ENCODE peak calls at places on chromosomes 2 and 18, in five cellular contexts. B, Y, H, Z and E are unnamed samples.

GRCh38 chr2:58891828-58892366 is 650.8 kb upstream of the FANCL start:
- DNase-seq in Z (no peak), Y (no peak), B (no peak), H (no peak), E (no peak)

GRCh38 chr2:138432971-138433370 is 68.6 kb upstream of the SPOPL start:
- DNase-seq in B (no peak), Z (no peak), Y (no peak), H (no peak), E (no peak)

GRCh38 chr18:45974088-45974536 is 7.0 kb upstream of the EPG5 start:
- DNase-seq in H (peak; percentile 75), Y (peak; percentile 59), B (peak; percentile 95), Z (peak; percentile 83), E (peak; percentile 62)

GRCh38 chr2:109195193-109196045 is 66.4 kb downstream of the SH3RF3 start:
- DNase-seq in B (no peak), Z (no peak), H (no peak), Y (no peak), E (no peak)

GRCh38 chr18:50989711-50990110 is 21.9 kb downstream of the ELAC1 start:
- DNase-seq in Z (no peak), H (no peak), Y (no peak), B (no peak), E (no peak)

GRCh38 chr2:105732096-105732495 is 12.6 kb upstream of the NCK2 start:
- DNase-seq in Z (no peak), B (no peak), H (no peak), Y (no peak), E (no peak)

GRCh38 chr18:61817086-61817485 is 75.7 kb downstream of the RNF152 start:
- DNase-seq in B (no peak), H (peak; percentile 19), Y (no peak), Z (no peak), E (no peak)

GRCh38 chr2:132623096-132623839 is 46.7 kb downstream of the LYPD1 start:
- DNase-seq in Y (no peak), H (peak; percentile 33), B (peak; percentile 62), Z (no peak), E (no peak)

GRCh38 chr2:96140941-96141623 is 2.8 kb upstream of the ASTL start:
- DNase-seq in H (no peak), Z (no peak), B (no peak), Y (no peak), E (no peak)

GRCh38 chr2:1584691-1585485 is 159.4 kb downstream of the PXDN start:
- DNase-seq in B (no peak), H (no peak), Z (no peak), Y (no peak), E (no peak)

GRCh38 chr2:215579809-215580208 is 143.9 kb upstream of the FN1 start:
- DNase-seq in Y (no peak), B (no peak), H (peak; percentile 61), Z (no peak), E (no peak)

GRCh38 chr2:111071480-111072143 is 49.1 kb upstream of the BCL2L11 start:
- DNase-seq in B (no peak), Y (no peak), H (peak; percentile 89), Z (no peak), E (no peak)

GRCh38 chr2:128623776-128624424 is 305.2 kb upstream of the HS6ST1 start:
- DNase-seq in B (peak; percentile 74), Z (no peak), Y (peak; percentile 14), H (peak; percentile 57), E (no peak)

GRCh38 chr18:3796434-3796833 is 346.5 kb downstream of the TGIF1 start:
- DNase-seq in Z (no peak), H (no peak), Y (no peak), B (no peak), E (no peak)

GRCh38 chr2:215517391-215517790 is 81.5 kb upstream of the FN1 start:
- DNase-seq in B (no peak), Y (no peak), H (peak; percentile 15), Z (no peak), E (no peak)

GRCh38 chr2:46135936-46136335 is 161.3 kb upstream of the EPAS1 start:
- DNase-seq in Y (no peak), B (no peak), H (peak; percentile 74), Z (no peak), E (peak; percentile 75)

GRCh38 chr2:202378661-202379338 is 2.7 kb downstream of the BMPR2 start:
- DNase-seq in Y (no peak), B (no peak), H (no peak), Z (no peak), E (no peak)

GRCh38 chr2:222783592-222783991 is 77.2 kb upstream of the ACSL3 start:
- DNase-seq in B (no peak), Z (no peak), H (no peak), Y (no peak), E (no peak)

GRCh38 chr2:62221141-62221540 is 25.2 kb downstream of the B3GNT2 start:
- DNase-seq in H (peak; percentile 63), Y (no peak), B (no peak), Z (no peak), E (no peak)

GRCh38 chr2:190930411-190930810 is 49.8 kb downstream of the GLS start:
- DNase-seq in H (no peak), Y (no peak), B (no peak), Z (no peak), E (no peak)

GRCh38 chr2:113390133-113390849 is 47.2 kb upstream of the ZNG1B start:
- DNase-seq in Y (peak; percentile 87), Z (peak; percentile 92), B (peak; percentile 76), H (peak; percentile 75), E (peak; percentile 58)

GRCh38 chr2:75466708-75467311 is 93.9 kb downstream of the EVA1A start:
- DNase-seq in B (peak; percentile 22), Z (peak; percentile 86), H (peak; percentile 36), Y (peak; percentile 43), E (peak; percentile 38)

GRCh38 chr18:79570266-79571201 is 109.1 kb upstream of the CTDP1 start:
- DNase-seq in B (no peak), Y (no peak), Z (no peak), H (peak; percentile 67), E (peak; percentile 2)

GRCh38 chr2:83689402-83689801 is 769.7 kb downstream of the SUCLG1 start:
- DNase-seq in Y (no peak), B (no peak), Z (no peak), H (no peak), E (no peak)

GRCh38 chr2:220915087-220915486 is 657.0 kb downstream of the EPHA4 start:
- DNase-seq in H (no peak), Z (no peak), Y (no peak), B (no peak), E (no peak)

GRCh38 chr2:45337396-45337795 is 273.7 kb downstream of the SRBD1 start:
- DNase-seq in H (no peak), Z (no peak), Y (no peak), B (no peak), E (no peak)

GRCh38 chr2:46779447-46779941 is 136.1 kb downstream of the MCFD2 start:
- DNase-seq in Z (no peak), H (peak; percentile 6), B (no peak), Y (no peak), E (no peak)

GRCh38 chr2:164689020-164689419 is 67.7 kb upstream of the GRB14 start:
- DNase-seq in B (no peak), H (no peak), Y (no peak), Z (no peak), E (no peak)

GRCh38 chr2:132460781-132461180 is 44.2 kb downstream of the GPR39 start:
- DNase-seq in H (no peak), B (no peak), Y (no peak), Z (no peak), E (no peak)

DNA sequence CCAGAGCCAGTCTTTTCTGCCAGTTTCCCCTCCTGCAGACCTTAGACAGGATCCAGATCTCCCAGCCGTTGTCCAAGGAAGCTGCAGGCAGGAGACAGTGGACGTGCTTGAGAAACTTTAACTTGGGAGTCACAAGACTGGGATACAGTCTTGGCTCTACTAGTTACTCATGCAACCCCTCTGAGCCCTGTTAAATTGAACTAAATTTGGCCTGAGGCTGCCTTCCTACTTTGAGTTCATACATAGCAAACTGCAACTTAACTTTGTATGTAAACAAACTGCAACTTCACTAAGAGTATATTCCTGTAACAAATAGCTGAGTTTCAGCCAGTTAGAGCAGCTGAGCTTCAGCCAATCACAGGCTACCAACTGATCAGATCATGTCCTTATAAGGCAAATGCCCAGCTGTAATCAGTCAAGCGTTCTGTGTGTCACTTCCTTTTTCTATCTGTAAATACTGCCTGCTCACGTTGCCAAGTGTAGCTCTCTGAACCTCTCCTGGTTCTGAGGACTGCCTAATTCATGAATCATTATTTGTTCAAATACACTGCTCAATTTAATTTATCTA is 140.9 kb downstream of the CAPN13 start:
- DNase-seq in Y (peak; percentile 82), B (peak; percentile 17), Z (peak; percentile 40), H (peak; percentile 99), E (no peak)
- H3K27ac ChIP-seq in Y (peak overlapping the region; percentile 40), B (no peak overlapping the region), Z (no peak overlapping the region), H (peak overlapping the region; percentile 35), E (no peak overlapping the region)

GRCh38 chr18:35588122-35588521 is 6.6 kb downstream of the GALNT1 start:
- DNase-seq in H (no peak), Z (no peak), B (no peak), Y (no peak), E (no peak)
- H3K27ac ChIP-seq in H (no peak overlapping the region), Z (no peak overlapping the region), B (no peak overlapping the region), Y (no peak overlapping the region), E (no peak overlapping the region)

GRCh38 chr2:25063876-25064660 is 22.2 kb downstream of the EFR3B start:
- DNase-seq in B (no peak), Z (no peak), H (no peak), Y (no peak), E (no peak)
- H3K27ac ChIP-seq in B (no peak overlapping the region), Z (no peak overlapping the region), H (no peak overlapping the region), Y (no peak overlapping the region), E (no peak overlapping the region)

GRCh38 chr2:27717070-27717453 is 53.4 kb downstream of the SLC4A1AP start:
- DNase-seq in H (peak; percentile 46), Z (peak; percentile 19), B (no peak), Y (no peak), E (no peak)

GRCh38 chr2:27716301-27717069 is 52.8 kb downstream of the SLC4A1AP start:
- DNase-seq in B (no peak), H (no peak), Y (no peak), Z (peak; percentile 65), E (no peak)

GRCh38 chr2:27714053-27714452 is 50.4 kb downstream of the SLC4A1AP start:
- DNase-seq in H (no peak), B (no peak), Z (no peak), Y (no peak), E (no peak)

GRCh38 chr2:27714851-27715291 is 51.2 kb downstream of the SLC4A1AP start:
- DNase-seq in Z (peak; percentile 57), B (no peak), H (no peak), Y (no peak), E (no peak)

DNA sequence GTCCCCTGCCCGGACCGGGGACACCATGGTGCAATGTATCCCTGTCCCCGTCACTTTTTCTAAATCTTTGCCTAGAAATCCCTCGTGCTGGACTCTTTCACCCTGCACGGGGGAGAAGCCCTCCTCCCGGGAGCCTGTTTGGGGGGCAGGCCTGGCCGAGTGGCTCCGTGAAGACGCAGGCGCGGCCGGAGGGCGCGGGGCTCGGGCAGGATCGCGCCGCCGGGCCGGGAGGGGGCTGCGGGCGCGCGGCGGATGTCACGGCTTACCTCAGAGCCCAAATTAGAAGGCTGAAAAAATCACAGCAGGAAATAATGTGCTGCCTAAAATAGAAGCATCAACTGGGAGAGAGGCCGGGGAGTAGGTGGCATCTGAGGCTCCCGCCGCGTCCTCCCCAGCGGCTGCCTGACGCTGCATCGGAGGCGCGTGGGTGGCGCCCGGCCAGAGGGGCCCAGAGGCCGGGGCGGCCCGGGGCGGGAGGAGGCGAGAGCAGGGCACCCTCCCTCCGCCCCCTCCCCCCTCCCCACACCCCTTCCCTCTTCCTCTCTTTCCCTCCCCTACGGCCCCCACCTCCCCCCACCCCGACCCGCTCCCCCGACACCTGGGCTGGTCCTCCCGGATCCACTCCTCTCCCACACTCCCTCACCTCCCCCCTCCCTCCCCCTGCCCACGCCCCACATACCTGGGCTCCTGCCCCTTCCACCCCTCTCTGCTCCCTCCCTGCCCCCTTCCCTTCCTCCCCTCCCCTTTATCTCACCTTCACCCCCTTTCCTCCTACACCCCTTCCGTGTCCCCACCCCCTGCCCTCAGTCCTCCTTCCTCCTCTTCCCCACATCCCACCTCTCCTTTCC is 51.9 kb downstream of the SLC4A1AP start:
- DNase-seq in B (no peak), H (peak; percentile 66), Z (peak; percentile 76), Y (no peak), E (peak; percentile 33)
- H3K27ac ChIP-seq in B (no peak overlapping the region), H (no peak overlapping the region), Z (no peak overlapping the region), Y (no peak overlapping the region), E (no peak overlapping the region)